ENCODE peak calls at places on chromosomes 2 and 18, in ten cellular contexts. W is substantia nigra; X is mesenteric fat pad; I is ecto neural progenitor cell; O is T1000; L is GM12892; A is stimulated activated naive B cell treated with anti-CD40 and anti-IgM and Interleukin-4, amounts not matched to agents 10 μg/mL and 1 μg/mL and 100 μg/mL, for 72 hours; P is HTR-8/SVneo; T is cardiac fibroblast; D is anterior cingulate cortex. G is an unnamed sample.
A peak's percentile ranks its signal among the peaks of the same experiment; 100 is the strongest.

GRCh38 chr2:36359006-36359580 is 3.5 kb downstream of the CRIM1 start:
- DNase-seq in P (no peak), W (no peak), X (no peak), I (no peak), L (no peak), D (no peak), T (peak; percentile 65), A (no peak), O (no peak), G (no peak)

GRCh38 chr2:135226961-135227360 is 174.9 kb downstream of the RAB3GAP1 start:
- DNase-seq in W (no peak), I (no peak), L (no peak), P (no peak), O (no peak), D (no peak), A (no peak), X (no peak), T (peak; percentile 58), G (no peak)

GRCh38 chr2:216404010-216404618 is 8.2 kb upstream of the SMARCAL1 start:
- DNase-seq in D (no peak), T (peak; percentile 64), A (peak; percentile 9), I (no peak), O (no peak), W (no peak), L (peak; percentile 23), P (no peak), X (no peak), G (no peak)

GRCh38 chr18:79335833-79336360 is 59.8 kb upstream of the NFATC1 start:
- DNase-seq in L (no peak), P (no peak), W (no peak), I (no peak), D (no peak), T (no peak), X (no peak), O (no peak), A (no peak), G (peak; percentile 69)

GRCh38 chr2:156864230-156864629 is 393.3 kb upstream of the GALNT5 start:
- DNase-seq in X (no peak), O (no peak), T (no peak), W (no peak), L (no peak), A (no peak), D (no peak), P (no peak), I (no peak), G (no peak)

GRCh38 chr2:118224144-118224887 is 136.0 kb downstream of the INSIG2 start:
- DNase-seq in T (peak; percentile 6), W (no peak), D (no peak), I (peak; percentile 76), L (peak; percentile 41), X (no peak), P (no peak), A (peak; percentile 27), O (no peak), G (no peak)

GRCh38 chr2:237766334-237766733 is 32.2 kb upstream of the RBM44 start:
- DNase-seq in I (no peak), A (no peak), T (peak; percentile 18), P (no peak), O (no peak), L (no peak), D (no peak), X (no peak), W (no peak), G (no peak)

GRCh38 chr18:2958819-2959298 is 54.1 kb downstream of the LPIN2 start:
- DNase-seq in D (no peak), O (no peak), L (no peak), X (no peak), P (no peak), I (no peak), A (no peak), W (no peak), T (peak; percentile 59), G (no peak)

GRCh38 chr18:60892441-60892840 is 440.8 kb upstream of the CDH20 start:
- DNase-seq in I (no peak), O (no peak), X (no peak), W (no peak), A (no peak), D (no peak), T (peak; percentile 70), P (no peak), L (no peak), G (no peak)

GRCh38 chr18:8912348-8913057 is 190.0 kb upstream of the NDUFV2 start:
- DNase-seq in D (no peak), T (no peak), O (no peak), W (no peak), X (no peak), I (no peak), L (peak; percentile 22), A (peak; percentile 35), P (no peak), G (no peak)

GRCh38 chr18:75211721-75212625 is 1.4 kb downstream of the TSHZ1 start:
- DNase-seq in P (no peak), X (no peak), I (peak; percentile 60), T (peak; percentile 36), O (no peak), D (no peak), A (peak; percentile 9), W (no peak), L (no peak), G (peak; percentile 78)

GRCh38 chr18:62118324-62118723 is 68.5 kb downstream of the PIGN start:
- DNase-seq in T (peak; percentile 71), A (no peak), W (no peak), O (no peak), D (no peak), P (no peak), L (no peak), I (no peak), X (no peak), G (no peak)

GRCh38 chr18:68662779-68663178 is 52.1 kb downstream of the TMX3 start:
- DNase-seq in I (no peak), W (no peak), X (no peak), P (no peak), T (peak; percentile 57), O (no peak), A (no peak), D (no peak), L (no peak), G (no peak)

GRCh38 chr18:3037423-3037915 is 24.5 kb upstream of the LPIN2 start:
- DNase-seq in L (peak; percentile 44), D (no peak), A (no peak), P (peak; percentile 57), W (no peak), I (no peak), T (peak; percentile 92), X (no peak), O (no peak), G (peak; percentile 4)

GRCh38 chr18:1648715-1649114 is 744.0 kb downstream of the ADCYAP1 start:
- DNase-seq in O (no peak), W (no peak), I (no peak), T (no peak), X (no peak), D (no peak), L (no peak), P (no peak), A (no peak), G (no peak)

GRCh38 chr2:24930768-24931167 is 10.7 kb upstream of the ADCY3 start:
- DNase-seq in X (no peak), I (no peak), T (peak; percentile 28), P (no peak), L (peak; percentile 65), A (no peak), W (no peak), O (no peak), D (no peak), G (no peak)

GRCh38 chr2:182655750-182656149 is 60.3 kb upstream of the DNAJC10 start:
- DNase-seq in X (no peak), O (no peak), L (no peak), I (no peak), W (no peak), T (no peak), P (no peak), A (no peak), D (no peak), G (no peak)

GRCh38 chr2:128452536-128453530 is 134.2 kb upstream of the HS6ST1 start:
- DNase-seq in A (no peak), L (no peak), T (no peak), P (no peak), W (no peak), O (no peak), I (peak; percentile 37), D (no peak), X (peak; percentile 80), G (peak; percentile 50)

G was measured in type B pancreatic cell.